ENCODE peak calls at places on chromosomes 2 and 18, in eight cellular contexts. One of them, this sample, is unnamed.

GRCh38 chr2:241620419-241620769 is 16.6 kb downstream of the THAP4 start:
- DNase-seq in T-helper 2 cell: no peak
- DNase-seq in head of caudate nucleus: no peak
- DNase-seq in pons: no peak
- DNase-seq in adrenal gland: peak; percentile 60
- DNase-seq in HEK293T: no peak
- DNase-seq in HT1080: peak; percentile 51
- DNase-seq in SK-N-MC: no peak
- DNase-seq in this sample: no peak

GRCh38 chr2:174125151-174125550 is 123.2 kb downstream of the OLA1 start:
- DNase-seq in head of caudate nucleus: no peak
- DNase-seq in T-helper 2 cell: no peak
- DNase-seq in HEK293T: no peak
- DNase-seq in HT1080: no peak
- DNase-seq in adrenal gland: no peak
- DNase-seq in SK-N-MC: no peak
- DNase-seq in pons: no peak
- DNase-seq in this sample: no peak

GRCh38 chr18:79855147-79855910 is 57.6 kb downstream of the KCNG2 start:
- DNase-seq in adrenal gland: no peak
- DNase-seq in pons: no peak
- DNase-seq in T-helper 2 cell: no peak
- DNase-seq in SK-N-MC: no peak
- DNase-seq in HT1080: no peak
- DNase-seq in HEK293T: no peak
- DNase-seq in head of caudate nucleus: no peak
- DNase-seq in this sample: peak; percentile 4

GRCh38 chr2:38233231-38233983 is 143.7 kb downstream of the ATL2 start:
- DNase-seq in pons: no peak
- DNase-seq in HEK293T: peak; percentile 14
- DNase-seq in adrenal gland: no peak
- DNase-seq in HT1080: peak; percentile 62
- DNase-seq in head of caudate nucleus: no peak
- DNase-seq in SK-N-MC: no peak
- DNase-seq in T-helper 2 cell: no peak
- DNase-seq in this sample: no peak

GRCh38 chr18:2970762-2971659 is 41.9 kb downstream of the LPIN2 start:
- DNase-seq in HT1080: no peak
- DNase-seq in SK-N-MC: no peak
- DNase-seq in T-helper 2 cell: no peak
- DNase-seq in adrenal gland: no peak
- DNase-seq in pons: peak; percentile 80
- DNase-seq in HEK293T: no peak
- DNase-seq in head of caudate nucleus: peak; percentile 36
- DNase-seq in this sample: no peak

GRCh38 chr18:23523429-23524212 is 20.3 kb downstream of the RMC1 start:
- DNase-seq in head of caudate nucleus: no peak
- DNase-seq in HT1080: peak; percentile 29
- DNase-seq in HEK293T: no peak
- DNase-seq in adrenal gland: no peak
- DNase-seq in T-helper 2 cell: no peak
- DNase-seq in SK-N-MC: no peak
- DNase-seq in pons: no peak
- DNase-seq in this sample: no peak

GRCh38 chr18:44627245-44627644 is 53.4 kb upstream of the SETBP1 start:
- DNase-seq in HEK293T: no peak
- DNase-seq in SK-N-MC: no peak
- DNase-seq in adrenal gland: no peak
- DNase-seq in HT1080: peak; percentile 74
- DNase-seq in pons: no peak
- DNase-seq in T-helper 2 cell: no peak
- DNase-seq in head of caudate nucleus: no peak
- DNase-seq in this sample: no peak

GRCh38 chr2:169464508-169465386 is 14.5 kb upstream of the BBS5 start:
- DNase-seq in T-helper 2 cell: no peak
- DNase-seq in adrenal gland: no peak
- DNase-seq in pons: no peak
- DNase-seq in head of caudate nucleus: no peak
- DNase-seq in SK-N-MC: no peak
- DNase-seq in HT1080: no peak
- DNase-seq in HEK293T: no peak
- DNase-seq in this sample: peak; percentile 2

GRCh38 chr2:240324312-240325005 is 111.0 kb upstream of the GPC1 start:
- DNase-seq in head of caudate nucleus: no peak
- DNase-seq in SK-N-MC: no peak
- DNase-seq in HT1080: no peak
- DNase-seq in pons: no peak
- DNase-seq in adrenal gland: no peak
- DNase-seq in HEK293T: no peak
- DNase-seq in T-helper 2 cell: no peak
- DNase-seq in this sample: no peak

GRCh38 chr2:182302174-182302573 is 124.7 kb downstream of the PDE1A start:
- DNase-seq in HT1080: peak; percentile 58
- DNase-seq in T-helper 2 cell: no peak
- DNase-seq in head of caudate nucleus: no peak
- DNase-seq in SK-N-MC: no peak
- DNase-seq in pons: no peak
- DNase-seq in HEK293T: no peak
- DNase-seq in adrenal gland: no peak
- DNase-seq in this sample: no peak

GRCh38 chr2:151020411-151020810 is 241.3 kb downstream of the RBM43 start:
- DNase-seq in adrenal gland: no peak
- DNase-seq in head of caudate nucleus: no peak
- DNase-seq in HEK293T: no peak
- DNase-seq in HT1080: no peak
- DNase-seq in pons: no peak
- DNase-seq in T-helper 2 cell: no peak
- DNase-seq in SK-N-MC: no peak
- DNase-seq in this sample: no peak

GRCh38 chr18:61859118-61859517 is 33.7 kb downstream of the RNF152 start:
- DNase-seq in adrenal gland: no peak
- DNase-seq in pons: no peak
- DNase-seq in T-helper 2 cell: no peak
- DNase-seq in HT1080: no peak
- DNase-seq in head of caudate nucleus: no peak
- DNase-seq in SK-N-MC: no peak
- DNase-seq in HEK293T: no peak
- DNase-seq in this sample: no peak

GRCh38 chr2:120223034-120223912 is at the start of gene TMEM185B:
- DNase-seq in pons: peak; percentile 76
- DNase-seq in adrenal gland: peak; percentile 91
- DNase-seq in HEK293T: peak; percentile 95
- DNase-seq in T-helper 2 cell: peak; percentile 87
- DNase-seq in head of caudate nucleus: peak; percentile 91
- DNase-seq in SK-N-MC: no peak
- DNase-seq in HT1080: peak; percentile 73
- DNase-seq in this sample: peak; percentile 90

GRCh38 chr2:55097083-55097461 is 46.8 kb upstream of the RTN4 start:
- DNase-seq in adrenal gland: no peak
- DNase-seq in SK-N-MC: no peak
- DNase-seq in HEK293T: no peak
- DNase-seq in pons: no peak
- DNase-seq in head of caudate nucleus: no peak
- DNase-seq in T-helper 2 cell: no peak
- DNase-seq in HT1080: peak; percentile 48
- DNase-seq in this sample: no peak

GRCh38 chr2:191970867-191971266 is 124.0 kb upstream of the CAVIN2 start:
- DNase-seq in pons: no peak
- DNase-seq in HT1080: no peak
- DNase-seq in SK-N-MC: no peak
- DNase-seq in adrenal gland: no peak
- DNase-seq in HEK293T: no peak
- DNase-seq in T-helper 2 cell: no peak
- DNase-seq in head of caudate nucleus: no peak
- DNase-seq in this sample: no peak

This sample was measured in OCI-LY7.